ENCODE peak calls at places on chromosomes 11 and 22, in four cellular contexts. One of them, this sample, is unnamed.

GRCh38 chr11:28738549-28738948 is 630.4 kb downstream of the METTL15 start:
- DNase-seq in HepG2: no peak
- DNase-seq in SK-N-SH: no peak
- DNase-seq in K562: no peak
- DNase-seq in this sample: no peak

GRCh38 chr11:35079581-35079980 is 59.4 kb upstream of the CD44 start:
- DNase-seq in K562: no peak
- DNase-seq in HepG2: no peak
- DNase-seq in SK-N-SH: no peak
- DNase-seq in this sample: peak; percentile 66

GRCh38 chr11:102268083-102268984 is 49.0 kb upstream of the BIRC3 start:
- DNase-seq in HepG2: peak; percentile 79
- DNase-seq in K562: peak; percentile 91
- DNase-seq in SK-N-SH: peak; percentile 80
- DNase-seq in this sample: peak; percentile 39

GRCh38 chr11:28514391-28514790 is 406.2 kb downstream of the METTL15 start:
- DNase-seq in K562: no peak
- DNase-seq in HepG2: no peak
- DNase-seq in SK-N-SH: no peak
- DNase-seq in this sample: no peak

GRCh38 chr11:96014234-96014633 is 90.3 kb upstream of the MTMR2 start:
- DNase-seq in HepG2: peak; percentile 97
- DNase-seq in SK-N-SH: no peak
- DNase-seq in K562: no peak
- DNase-seq in this sample: no peak

GRCh38 chr11:110758012-110758411 is 45.8 kb upstream of the ARHGAP20 start:
- DNase-seq in SK-N-SH: no peak
- DNase-seq in HepG2: no peak
- DNase-seq in K562: no peak
- DNase-seq in this sample: no peak

GRCh38 chr11:48028909-48029685 is 48.7 kb downstream of the PTPRJ start:
- DNase-seq in HepG2: no peak
- DNase-seq in SK-N-SH: no peak
- DNase-seq in K562: no peak
- DNase-seq in this sample: no peak

GRCh38 chr11:2528301-2529050 is 83.7 kb downstream of the KCNQ1 start:
- DNase-seq in SK-N-SH: no peak
- DNase-seq in HepG2: no peak
- DNase-seq in K562: no peak
- DNase-seq in this sample: no peak

GRCh38 chr11:6315811-6316425 is 4.4 kb downstream of the CAVIN3 start:
- DNase-seq in HepG2: peak; percentile 45
- DNase-seq in K562: peak; percentile 71
- DNase-seq in SK-N-SH: peak; percentile 79
- DNase-seq in this sample: peak; percentile 17

GRCh38 chr11:69670158-69670845 is 4.9 kb downstream of the LTO1 start:
- DNase-seq in HepG2: peak; percentile 77
- DNase-seq in SK-N-SH: peak; percentile 93
- DNase-seq in K562: peak; percentile 80
- DNase-seq in this sample: peak; percentile 42

GRCh38 chr22:44182591-44183588 is 2.2 kb downstream of the PARVG start:
- DNase-seq in HepG2: no peak
- DNase-seq in SK-N-SH: no peak
- DNase-seq in K562: no peak
- DNase-seq in this sample: peak; percentile 96

GRCh38 chr22:40423246-40423753 is 52.9 kb downstream of the SGSM3 start:
- DNase-seq in K562: no peak
- DNase-seq in SK-N-SH: no peak
- DNase-seq in HepG2: no peak
- DNase-seq in this sample: no peak

GRCh38 chr11:79249341-79249993 is 191.4 kb downstream of the TENM4 start:
- DNase-seq in K562: no peak
- DNase-seq in HepG2: no peak
- DNase-seq in SK-N-SH: no peak
- DNase-seq in this sample: no peak

GRCh38 chr11:67422894-67423293 is 5.4 kb upstream of the RPS6KB2 start:
- DNase-seq in SK-N-SH: no peak
- DNase-seq in HepG2: no peak
- DNase-seq in K562: peak; percentile 34
- DNase-seq in this sample: no peak

GRCh38 chr11:12518606-12519385 is 141.4 kb downstream of the PARVA start:
- DNase-seq in K562: no peak
- DNase-seq in HepG2: no peak
- DNase-seq in SK-N-SH: no peak
- DNase-seq in this sample: no peak

GRCh38 chr11:1760351-1761109 is 3.2 kb downstream of the CTSD start:
- DNase-seq in K562: peak; percentile 44
- DNase-seq in HepG2: no peak
- DNase-seq in SK-N-SH: no peak
- DNase-seq in this sample: no peak

GRCh38 chr11:78469905-78470304 is 52.3 kb upstream of the GAB2 start:
- DNase-seq in SK-N-SH: no peak
- DNase-seq in K562: no peak
- DNase-seq in HepG2: no peak
- DNase-seq in this sample: no peak

GRCh38 chr11:28981331-28981865 is 873.2 kb downstream of the METTL15 start:
- DNase-seq in K562: no peak
- DNase-seq in SK-N-SH: no peak
- DNase-seq in HepG2: no peak
- DNase-seq in this sample: no peak

GRCh38 chr11:8564526-8564925 is 29.5 kb downstream of the STK33 start:
- DNase-seq in SK-N-SH: no peak
- DNase-seq in K562: no peak
- DNase-seq in HepG2: no peak
- DNase-seq in this sample: no peak

GRCh38 chr11:8567597-8568198 is 26.3 kb downstream of the STK33 start:
- DNase-seq in K562: no peak
- DNase-seq in SK-N-SH: no peak
- DNase-seq in HepG2: no peak
- DNase-seq in this sample: no peak

GRCh38 chr11:8561461-8561860 is 32.6 kb downstream of the STK33 start:
- DNase-seq in HepG2: no peak
- DNase-seq in SK-N-SH: no peak
- DNase-seq in K562: no peak
- DNase-seq in this sample: no peak

GRCh38 chr11:8566613-8567210 is 27.3 kb downstream of the STK33 start:
- DNase-seq in K562: peak; percentile 41
- DNase-seq in HepG2: peak; percentile 23
- DNase-seq in SK-N-SH: peak; percentile 14
- DNase-seq in this sample: no peak
- H3K27ac ChIP-seq in K562: no peak overlapping the region
- H3K27ac ChIP-seq in HepG2: no peak overlapping the region
- H3K27ac ChIP-seq in SK-N-SH: no peak overlapping the region
- H3K27ac ChIP-seq in this sample: no peak overlapping the region

GRCh38 chr22:49608660-49609059 is 219.0 kb downstream of the BRD1 start:
- DNase-seq in HepG2: no peak
- DNase-seq in SK-N-SH: no peak
- DNase-seq in K562: no peak
- DNase-seq in this sample: no peak
- TF ChIP-seq REST in HepG2: no peak
- TF ChIP-seq REST in SK-N-SH: no peak
- TF ChIP-seq REST in K562: no peak
- TF ChIP-seq REST in this sample: no peak

DNA sequence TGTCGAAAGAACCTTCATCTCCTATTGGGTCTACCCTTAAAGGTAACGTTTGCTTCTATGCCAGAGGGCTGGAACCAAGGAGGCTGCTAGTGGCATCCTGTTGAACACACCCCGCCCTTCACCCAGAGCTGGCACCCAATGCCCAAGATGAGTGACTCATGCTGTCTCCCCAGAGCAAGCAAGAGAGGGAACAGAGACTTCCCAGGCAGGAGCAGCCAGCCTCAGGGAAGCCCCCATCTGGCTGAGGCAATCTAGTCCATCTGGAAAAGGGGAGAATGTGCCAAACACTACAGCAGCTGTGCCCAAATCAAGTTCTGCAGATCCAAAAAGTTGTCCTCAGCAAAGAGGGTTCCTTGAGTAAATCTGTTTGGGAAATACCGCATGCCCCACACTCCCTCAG is 91.9 kb upstream of the TP53I11 start:
- DNase-seq in SK-N-SH: peak; percentile 54
- DNase-seq in K562: no peak
- DNase-seq in HepG2: no peak
- DNase-seq in this sample: no peak
- TF ChIP-seq GABPA in SK-N-SH: no peak
- TF ChIP-seq GABPA in K562: no peak
- TF ChIP-seq GABPA in HepG2: no peak
- TF ChIP-seq GABPA in this sample: no peak

GRCh38 chr11:126602349-126602940 is 247.0 kb downstream of the ST3GAL4 start:
- DNase-seq in SK-N-SH: no peak
- DNase-seq in K562: no peak
- DNase-seq in HepG2: no peak
- DNase-seq in this sample: no peak
- H3K27ac ChIP-seq in SK-N-SH: no peak overlapping the region
- H3K27ac ChIP-seq in K562: no peak overlapping the region
- H3K27ac ChIP-seq in HepG2: no peak overlapping the region
- H3K27ac ChIP-seq in this sample: no peak overlapping the region

GRCh38 chr22:37187891-37188761 is at the start of gene C1QTNF6:
- DNase-seq in SK-N-SH: peak; percentile 77
- DNase-seq in K562: no peak
- DNase-seq in HepG2: no peak
- DNase-seq in this sample: no peak
- TF ChIP-seq REST in SK-N-SH: no peak
- TF ChIP-seq REST in K562: no peak
- TF ChIP-seq REST in HepG2: no peak
- TF ChIP-seq REST in this sample: no peak

DNA sequence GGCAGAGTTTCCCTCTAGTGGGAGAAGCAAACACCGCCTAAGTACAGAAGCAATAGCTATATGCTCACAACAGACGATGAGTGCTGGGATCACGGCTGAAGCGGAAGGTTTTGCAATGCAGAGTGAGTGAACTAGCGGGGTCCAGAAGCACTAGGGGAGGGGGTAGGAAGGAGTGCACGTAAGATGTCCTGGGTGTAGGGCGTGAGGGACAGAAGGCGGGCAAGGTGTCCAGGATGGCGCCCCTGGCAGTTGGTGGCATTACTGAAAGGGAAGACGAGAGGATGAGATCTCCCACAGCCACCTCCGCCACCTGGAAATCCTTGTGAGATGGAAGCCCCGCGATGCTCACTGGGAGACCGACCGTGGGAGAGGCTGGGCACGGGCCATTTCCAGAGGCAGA is 81.0 kb downstream of the ETS1 start:
- DNase-seq in SK-N-SH: no peak
- DNase-seq in HepG2: no peak
- DNase-seq in K562: no peak
- DNase-seq in this sample: no peak
- TF ChIP-seq GABPA in SK-N-SH: no peak
- TF ChIP-seq GABPA in HepG2: no peak
- TF ChIP-seq GABPA in K562: no peak
- TF ChIP-seq GABPA in this sample: no peak

GRCh38 chr11:46367916-46368267 is 13.6 kb upstream of the MDK start:
- DNase-seq in K562: no peak
- DNase-seq in SK-N-SH: no peak
- DNase-seq in HepG2: no peak
- DNase-seq in this sample: no peak

GRCh38 chr11:46369458-46370152 is 11.9 kb upstream of the MDK start:
- DNase-seq in HepG2: peak; percentile 70
- DNase-seq in K562: peak; percentile 80
- DNase-seq in SK-N-SH: peak; percentile 91
- DNase-seq in this sample: peak; percentile 47

GRCh38 chr11:46366661-46367161 is 14.8 kb upstream of the MDK start:
- DNase-seq in K562: no peak
- DNase-seq in SK-N-SH: no peak
- DNase-seq in HepG2: no peak
- DNase-seq in this sample: no peak

GRCh38 chr11:46366260-46366659 is 15.2 kb upstream of the MDK start:
- DNase-seq in SK-N-SH: no peak
- DNase-seq in K562: no peak
- DNase-seq in HepG2: no peak
- DNase-seq in this sample: no peak

DNA sequence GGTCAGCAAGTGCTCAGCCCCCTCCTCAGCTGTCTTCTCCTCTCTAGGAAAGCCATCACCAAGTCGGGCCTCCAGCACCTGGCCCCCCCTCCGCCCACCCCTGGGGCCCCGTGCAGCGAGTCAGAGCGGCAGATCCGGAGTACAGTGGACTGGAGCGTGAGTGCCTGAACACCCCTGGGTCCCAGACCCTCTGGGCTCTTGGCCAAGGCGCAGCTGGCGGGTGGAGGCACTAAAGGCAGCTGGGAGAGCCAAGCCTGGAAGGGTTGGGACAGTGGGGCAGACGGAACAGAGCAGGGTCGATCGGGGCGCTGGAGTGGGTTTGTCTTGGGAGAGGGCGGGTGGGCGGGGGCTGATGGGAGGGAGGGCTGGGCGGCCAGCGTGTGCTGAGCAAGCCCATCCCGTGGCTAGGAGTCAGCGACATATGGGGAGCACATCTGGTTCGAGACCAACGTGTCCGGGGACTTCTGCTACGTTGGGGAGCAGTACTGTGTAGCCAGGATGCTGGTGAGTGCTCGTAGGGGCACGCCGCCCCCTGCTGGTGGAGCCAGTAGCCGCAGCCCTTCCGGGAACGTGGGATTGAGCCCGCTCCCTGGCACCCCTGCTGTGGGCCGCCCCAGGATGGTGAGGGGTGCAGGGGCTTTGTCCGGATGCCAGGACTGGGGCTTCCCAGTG is 14.1 kb upstream of the MDK start:
- DNase-seq in HepG2: peak; percentile 25
- DNase-seq in K562: peak; percentile 83
- DNase-seq in SK-N-SH: peak; percentile 87
- DNase-seq in this sample: no peak
- H3K27ac ChIP-seq in HepG2: no peak overlapping the region
- H3K27ac ChIP-seq in K562: peak overlapping the region; percentile 45
- H3K27ac ChIP-seq in SK-N-SH: no peak overlapping the region
- H3K27ac ChIP-seq in this sample: peak overlapping the region; percentile 26

GRCh38 chr11:65479184-65480145 is 19.4 kb upstream of the MALAT1 start:
- DNase-seq in SK-N-SH: peak; percentile 60
- DNase-seq in K562: peak; percentile 74
- DNase-seq in HepG2: no peak
- DNase-seq in this sample: no peak

GRCh38 chr11:65473275-65473860 is 25.5 kb upstream of the MALAT1 start:
- DNase-seq in HepG2: no peak
- DNase-seq in SK-N-SH: no peak
- DNase-seq in K562: peak; percentile 46
- DNase-seq in this sample: no peak

GRCh38 chr11:65478411-65479183 is 20.2 kb upstream of the MALAT1 start:
- DNase-seq in HepG2: no peak
- DNase-seq in K562: peak; percentile 94
- DNase-seq in SK-N-SH: no peak
- DNase-seq in this sample: no peak

GRCh38 chr11:65477271-65478029 is 21.4 kb upstream of the MALAT1 start:
- DNase-seq in HepG2: peak; percentile 88
- DNase-seq in K562: peak; percentile 98
- DNase-seq in SK-N-SH: peak; percentile 98
- DNase-seq in this sample: peak; percentile 97

GRCh38 chr11:65476632-65477270 is 22.1 kb upstream of the MALAT1 start:
- DNase-seq in HepG2: no peak
- DNase-seq in SK-N-SH: no peak
- DNase-seq in K562: no peak
- DNase-seq in this sample: no peak
- TF ChIP-seq REST in HepG2: no peak
- TF ChIP-seq REST in SK-N-SH: no peak
- TF ChIP-seq REST in K562: peak; percentile 57
- TF ChIP-seq REST in this sample: no peak